ENCODE peak calls at places on chromosome 19, in nine cellular contexts. One of them, this sample, is unnamed.

GRCh38 chr19:13023666-13024065 is 28.4 kb downstream of the NFIX start:
- DNase-seq in heart right ventricle: no peak
- DNase-seq in CD8-positive, alpha-beta memory T cell: no peak
- DNase-seq in adipocyte: peak; percentile 33
- DNase-seq in lower lobe of right lung: no peak
- DNase-seq in ascending aorta: no peak
- DNase-seq in IMR-90: no peak
- DNase-seq in uterus: no peak
- DNase-seq in H1: no peak
- DNase-seq in this sample: no peak

GRCh38 chr19:29715695-29716581 is 877 bp upstream of the C19orf12 start:
- DNase-seq in lower lobe of right lung: no peak
- DNase-seq in adipocyte: no peak
- DNase-seq in H1: no peak
- DNase-seq in ascending aorta: no peak
- DNase-seq in IMR-90: no peak
- DNase-seq in uterus: no peak
- DNase-seq in CD8-positive, alpha-beta memory T cell: no peak
- DNase-seq in heart right ventricle: no peak
- DNase-seq in this sample: no peak

GRCh38 chr19:6604906-6605305 is 14.0 kb upstream of the CD70 start:
- DNase-seq in H1: no peak
- DNase-seq in adipocyte: no peak
- DNase-seq in CD8-positive, alpha-beta memory T cell: no peak
- DNase-seq in heart right ventricle: no peak
- DNase-seq in ascending aorta: no peak
- DNase-seq in lower lobe of right lung: no peak
- DNase-seq in uterus: no peak
- DNase-seq in IMR-90: no peak
- DNase-seq in this sample: no peak

GRCh38 chr19:38805180-38805579 is 7.6 kb downstream of the LGALS4 start:
- DNase-seq in CD8-positive, alpha-beta memory T cell: no peak
- DNase-seq in ascending aorta: no peak
- DNase-seq in lower lobe of right lung: no peak
- DNase-seq in adipocyte: no peak
- DNase-seq in IMR-90: no peak
- DNase-seq in heart right ventricle: no peak
- DNase-seq in H1: no peak
- DNase-seq in uterus: no peak
- DNase-seq in this sample: no peak

GRCh38 chr19:31285744-31286143 is 63.5 kb downstream of the TSHZ3 start:
- DNase-seq in uterus: peak; percentile 42
- DNase-seq in lower lobe of right lung: no peak
- DNase-seq in IMR-90: peak; percentile 64
- DNase-seq in H1: no peak
- DNase-seq in heart right ventricle: no peak
- DNase-seq in ascending aorta: peak; percentile 48
- DNase-seq in CD8-positive, alpha-beta memory T cell: no peak
- DNase-seq in adipocyte: peak; percentile 20
- DNase-seq in this sample: no peak

GRCh38 chr19:11736696-11737095 is 2.0 kb downstream of the ZNF823 start:
- DNase-seq in ascending aorta: peak; percentile 67
- DNase-seq in heart right ventricle: peak; percentile 39
- DNase-seq in CD8-positive, alpha-beta memory T cell: no peak
- DNase-seq in uterus: peak; percentile 19
- DNase-seq in adipocyte: peak; percentile 50
- DNase-seq in H1: no peak
- DNase-seq in lower lobe of right lung: no peak
- DNase-seq in IMR-90: peak; percentile 33
- DNase-seq in this sample: peak; percentile 10

GRCh38 chr19:48247212-48247611 is 8.5 kb downstream of the CARD8 start:
- DNase-seq in IMR-90: no peak
- DNase-seq in adipocyte: no peak
- DNase-seq in heart right ventricle: no peak
- DNase-seq in uterus: no peak
- DNase-seq in lower lobe of right lung: no peak
- DNase-seq in CD8-positive, alpha-beta memory T cell: no peak
- DNase-seq in ascending aorta: no peak
- DNase-seq in H1: no peak
- DNase-seq in this sample: no peak

GRCh38 chr19:13574933-13575332 is 68.7 kb upstream of the CACNA1A start:
- DNase-seq in heart right ventricle: no peak
- DNase-seq in uterus: no peak
- DNase-seq in CD8-positive, alpha-beta memory T cell: no peak
- DNase-seq in IMR-90: peak; percentile 39
- DNase-seq in lower lobe of right lung: no peak
- DNase-seq in adipocyte: peak; percentile 30
- DNase-seq in H1: no peak
- DNase-seq in ascending aorta: no peak
- DNase-seq in this sample: no peak

GRCh38 chr19:52343548-52343947 is 7.5 kb downstream of the ZNF610 start:
- DNase-seq in CD8-positive, alpha-beta memory T cell: peak; percentile 46
- DNase-seq in lower lobe of right lung: no peak
- DNase-seq in adipocyte: peak; percentile 50
- DNase-seq in H1: peak; percentile 54
- DNase-seq in IMR-90: peak; percentile 13
- DNase-seq in uterus: peak; percentile 48
- DNase-seq in heart right ventricle: peak; percentile 64
- DNase-seq in ascending aorta: peak; percentile 67
- DNase-seq in this sample: no peak

GRCh38 chr19:29378543-29379105 is 147.2 kb upstream of the VSTM2B start:
- DNase-seq in IMR-90: no peak
- DNase-seq in heart right ventricle: no peak
- DNase-seq in ascending aorta: peak; percentile 25
- DNase-seq in lower lobe of right lung: peak; percentile 1
- DNase-seq in uterus: no peak
- DNase-seq in H1: no peak
- DNase-seq in CD8-positive, alpha-beta memory T cell: no peak
- DNase-seq in adipocyte: no peak
- DNase-seq in this sample: no peak

GRCh38 chr19:42524250-42524649 is 4.0 kb downstream of the CEACAM1 start:
- DNase-seq in adipocyte: no peak
- DNase-seq in lower lobe of right lung: no peak
- DNase-seq in IMR-90: no peak
- DNase-seq in uterus: no peak
- DNase-seq in ascending aorta: peak; percentile 8
- DNase-seq in H1: no peak
- DNase-seq in CD8-positive, alpha-beta memory T cell: no peak
- DNase-seq in heart right ventricle: no peak
- DNase-seq in this sample: no peak

GRCh38 chr19:33676999-33677665 is 55.4 kb downstream of the CHST8 start:
- DNase-seq in IMR-90: no peak
- DNase-seq in CD8-positive, alpha-beta memory T cell: no peak
- DNase-seq in adipocyte: no peak
- DNase-seq in lower lobe of right lung: no peak
- DNase-seq in H1: no peak
- DNase-seq in uterus: no peak
- DNase-seq in ascending aorta: peak; percentile 37
- DNase-seq in heart right ventricle: no peak
- DNase-seq in this sample: no peak

GRCh38 chr19:36142046-36142445 is 2.2 kb downstream of the CAPNS1 start:
- DNase-seq in adipocyte: no peak
- DNase-seq in heart right ventricle: no peak
- DNase-seq in ascending aorta: no peak
- DNase-seq in IMR-90: no peak
- DNase-seq in H1: no peak
- DNase-seq in lower lobe of right lung: no peak
- DNase-seq in CD8-positive, alpha-beta memory T cell: no peak
- DNase-seq in uterus: no peak
- DNase-seq in this sample: no peak

GRCh38 chr19:37942516-37942902 is 35.5 kb downstream of the SIPA1L3 start:
- DNase-seq in CD8-positive, alpha-beta memory T cell: no peak
- DNase-seq in lower lobe of right lung: no peak
- DNase-seq in IMR-90: no peak
- DNase-seq in adipocyte: no peak
- DNase-seq in ascending aorta: no peak
- DNase-seq in uterus: no peak
- DNase-seq in heart right ventricle: no peak
- DNase-seq in H1: no peak
- DNase-seq in this sample: no peak

GRCh38 chr19:47589824-47590223 is 16.9 kb upstream of the ZNF541 start:
- DNase-seq in uterus: no peak
- DNase-seq in ascending aorta: no peak
- DNase-seq in IMR-90: no peak
- DNase-seq in adipocyte: no peak
- DNase-seq in CD8-positive, alpha-beta memory T cell: no peak
- DNase-seq in heart right ventricle: no peak
- DNase-seq in lower lobe of right lung: no peak
- DNase-seq in H1: no peak
- DNase-seq in this sample: no peak

GRCh38 chr19:38425222-38425809 is 703 bp downstream of the RASGRP4 start:
- DNase-seq in heart right ventricle: no peak
- DNase-seq in IMR-90: no peak
- DNase-seq in uterus: no peak
- DNase-seq in ascending aorta: no peak
- DNase-seq in lower lobe of right lung: no peak
- DNase-seq in adipocyte: no peak
- DNase-seq in CD8-positive, alpha-beta memory T cell: no peak
- DNase-seq in H1: no peak
- DNase-seq in this sample: no peak

GRCh38 chr19:29666634-29667389 is 1.6 kb downstream of the PLEKHF1 start:
- DNase-seq in lower lobe of right lung: peak; percentile 58
- DNase-seq in heart right ventricle: peak; percentile 83
- DNase-seq in ascending aorta: peak; percentile 78
- DNase-seq in H1: no peak
- DNase-seq in CD8-positive, alpha-beta memory T cell: no peak
- DNase-seq in uterus: peak; percentile 82
- DNase-seq in IMR-90: peak; percentile 64
- DNase-seq in adipocyte: peak; percentile 88
- DNase-seq in this sample: no peak

GRCh38 chr19:15453906-15454305 is 4.2 kb upstream of the WIZ start:
- DNase-seq in uterus: no peak
- DNase-seq in H1: no peak
- DNase-seq in ascending aorta: no peak
- DNase-seq in CD8-positive, alpha-beta memory T cell: no peak
- DNase-seq in adipocyte: no peak
- DNase-seq in IMR-90: no peak
- DNase-seq in heart right ventricle: no peak
- DNase-seq in lower lobe of right lung: no peak
- DNase-seq in this sample: no peak

GRCh38 chr19:42313096-42313839 is at the start of gene TMEM145:
- DNase-seq in lower lobe of right lung: no peak
- DNase-seq in adipocyte: peak; percentile 77
- DNase-seq in CD8-positive, alpha-beta memory T cell: no peak
- DNase-seq in H1: no peak
- DNase-seq in uterus: no peak
- DNase-seq in IMR-90: peak; percentile 52
- DNase-seq in heart right ventricle: no peak
- DNase-seq in ascending aorta: no peak
- DNase-seq in this sample: no peak

DNA sequence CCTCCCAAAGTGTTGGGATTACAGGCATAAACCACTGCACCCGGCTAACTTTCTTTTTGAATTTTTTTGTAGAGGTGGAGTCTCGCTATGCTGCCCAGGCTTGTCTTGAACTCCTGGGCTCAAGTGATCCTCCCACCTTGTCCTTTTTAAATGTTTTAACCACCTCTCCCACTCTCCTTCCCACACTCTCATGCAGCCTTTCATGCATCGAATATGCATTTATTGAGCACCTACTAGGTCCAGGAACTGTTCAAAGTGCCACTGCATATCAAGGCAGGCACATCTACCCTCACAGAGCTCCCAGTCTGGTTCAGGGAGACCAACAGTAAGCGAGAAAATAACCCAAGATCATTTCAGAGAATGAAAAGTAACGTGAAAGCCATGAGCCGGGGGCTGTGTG is 1.2 kb downstream of the TICAM1 start:
- DNase-seq in heart right ventricle: no peak
- DNase-seq in IMR-90: no peak
- DNase-seq in uterus: no peak
- DNase-seq in CD8-positive, alpha-beta memory T cell: no peak
- DNase-seq in adipocyte: no peak
- DNase-seq in H1: no peak
- DNase-seq in lower lobe of right lung: no peak
- DNase-seq in ascending aorta: no peak
- DNase-seq in this sample: no peak
- H3K4me3 ChIP-seq in heart right ventricle: no peak overlapping the region
- H3K4me3 ChIP-seq in IMR-90: peak overlapping the region; percentile 98
- H3K4me3 ChIP-seq in uterus: no peak overlapping the region
- H3K4me3 ChIP-seq in CD8-positive, alpha-beta memory T cell: peak overlapping the region; percentile 75
- H3K4me3 ChIP-seq in adipocyte: peak overlapping the region; percentile 98
- H3K4me3 ChIP-seq in H1: no peak overlapping the region
- H3K4me3 ChIP-seq in lower lobe of right lung: peak overlapping the region; percentile 98
- H3K4me3 ChIP-seq in ascending aorta: peak overlapping the region; percentile 94
- H3K4me3 ChIP-seq in this sample: peak overlapping the region; percentile 100

GRCh38 chr19:50313812-50314536 is 15.2 kb downstream of the KCNC3 start:
- DNase-seq in adipocyte: no peak
- DNase-seq in heart right ventricle: no peak
- DNase-seq in H1: no peak
- DNase-seq in CD8-positive, alpha-beta memory T cell: no peak
- DNase-seq in IMR-90: no peak
- DNase-seq in ascending aorta: no peak
- DNase-seq in lower lobe of right lung: no peak
- DNase-seq in uterus: no peak
- DNase-seq in this sample: no peak
- H3K27me3 ChIP-seq in adipocyte: peaks cover 34% of the 10 kb centered on the region
- H3K27me3 ChIP-seq in heart right ventricle: peaks cover 65% of the 10 kb centered on the region
- H3K27me3 ChIP-seq in H1: no peaks in the 10 kb centered on the region
- H3K27me3 ChIP-seq in CD8-positive, alpha-beta memory T cell: peaks cover 28% of the 10 kb centered on the region
- H3K27me3 ChIP-seq in IMR-90: peaks cover 39% of the 10 kb centered on the region
- H3K27me3 ChIP-seq in ascending aorta: peaks cover 12% of the 10 kb centered on the region
- H3K27me3 ChIP-seq in lower lobe of right lung: peaks cover 47% of the 10 kb centered on the region
- H3K27me3 ChIP-seq in uterus: peaks cover 42% of the 10 kb centered on the region
- H3K27me3 ChIP-seq in this sample: peaks cover 11% of the 10 kb centered on the region

DNA sequence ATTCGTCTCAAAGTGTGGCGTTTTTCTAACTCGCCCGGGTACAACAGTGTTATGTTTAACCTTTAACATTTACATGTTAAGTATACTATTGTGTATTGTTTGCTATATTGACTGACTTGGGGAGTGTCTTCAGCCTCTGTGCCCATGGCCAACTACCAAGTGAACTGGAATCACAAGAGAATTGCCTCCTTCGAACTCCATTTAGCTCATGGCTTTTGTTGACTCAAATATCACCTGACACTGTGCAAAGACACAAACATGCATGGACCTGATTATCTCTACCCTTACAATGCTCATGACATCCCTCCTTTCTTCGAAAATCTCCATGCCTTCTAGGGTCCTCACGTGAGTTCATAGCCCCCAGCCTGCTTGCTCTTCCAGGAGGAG is 737 bp downstream of the ZNF814 start:
- DNase-seq in heart right ventricle: no peak
- DNase-seq in adipocyte: peak; percentile 27
- DNase-seq in uterus: no peak
- DNase-seq in CD8-positive, alpha-beta memory T cell: no peak
- DNase-seq in ascending aorta: no peak
- DNase-seq in IMR-90: no peak
- DNase-seq in lower lobe of right lung: no peak
- DNase-seq in H1: no peak
- DNase-seq in this sample: no peak
- H3K4me3 ChIP-seq in heart right ventricle: peak overlapping the region; percentile 65
- H3K4me3 ChIP-seq in adipocyte: peak overlapping the region; percentile 90
- H3K4me3 ChIP-seq in uterus: peak overlapping the region; percentile 38
- H3K4me3 ChIP-seq in CD8-positive, alpha-beta memory T cell: peak overlapping the region; percentile 90
- H3K4me3 ChIP-seq in ascending aorta: peak overlapping the region; percentile 44
- H3K4me3 ChIP-seq in IMR-90: peak overlapping the region; percentile 83
- H3K4me3 ChIP-seq in lower lobe of right lung: peak overlapping the region; percentile 67
- H3K4me3 ChIP-seq in H1: peak overlapping the region; percentile 96
- H3K4me3 ChIP-seq in this sample: peak overlapping the region; percentile 66

DNA sequence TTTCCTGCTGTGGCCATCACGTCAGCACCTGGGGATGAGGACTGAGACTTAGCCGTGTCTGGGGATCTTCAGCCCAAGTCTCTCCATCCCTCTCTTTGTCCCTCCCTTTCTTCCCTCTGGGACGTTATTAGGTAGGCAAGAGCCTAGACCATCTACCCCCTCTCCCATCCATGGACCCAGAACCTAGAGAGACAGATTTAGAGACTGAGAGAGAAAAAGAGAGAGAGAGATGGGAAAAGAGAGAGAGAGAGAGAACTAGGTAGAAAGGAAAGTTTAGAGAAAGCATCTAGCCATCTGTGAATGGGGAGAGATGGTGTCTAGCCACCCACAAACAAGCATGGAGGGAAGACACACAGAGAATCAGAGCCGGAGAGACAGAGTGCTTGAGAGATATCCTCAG is 473 bp downstream of the KLK4 start:
- DNase-seq in ascending aorta: no peak
- DNase-seq in heart right ventricle: no peak
- DNase-seq in adipocyte: no peak
- DNase-seq in H1: no peak
- DNase-seq in lower lobe of right lung: no peak
- DNase-seq in IMR-90: no peak
- DNase-seq in uterus: no peak
- DNase-seq in CD8-positive, alpha-beta memory T cell: no peak
- DNase-seq in this sample: no peak
- H3K27me3 ChIP-seq in ascending aorta: no peaks in the 10 kb centered on the region
- H3K27me3 ChIP-seq in heart right ventricle: peaks cover 79% of the 10 kb centered on the region
- H3K27me3 ChIP-seq in adipocyte: peaks cover 69% of the 10 kb centered on the region
- H3K27me3 ChIP-seq in H1: peaks cover 21% of the 10 kb centered on the region
- H3K27me3 ChIP-seq in lower lobe of right lung: peaks cover 74% of the 10 kb centered on the region
- H3K27me3 ChIP-seq in IMR-90: peaks cover 11% of the 10 kb centered on the region
- H3K27me3 ChIP-seq in uterus: peaks cover 7% of the 10 kb centered on the region
- H3K27me3 ChIP-seq in CD8-positive, alpha-beta memory T cell: peaks cover 13% of the 10 kb centered on the region
- H3K27me3 ChIP-seq in this sample: peaks cover 4% of the 10 kb centered on the region